ENCODE peak calls at places on chromosomes 11 and 22, in seven cellular contexts. B is H1, O is SK-N-SH, Y is HepG2, K is HCT116, G is GM12878, T is K562. Z is an unnamed sample.
A peak's percentile ranks its signal among the peaks of the same experiment; 100 is the strongest.

GRCh38 chr11:120127236-120127635 is 10.7 kb downstream of the TRIM29 start:
- DNase-seq in B (no peak), O (no peak), Y (no peak), K (no peak), G (no peak), T (no peak), Z (no peak)

GRCh38 chr11:43904737-43905515 is 24.3 kb downstream of the ALKBH3 start:
- DNase-seq in B (no peak), O (no peak), Y (no peak), K (no peak), G (no peak), T (no peak), Z (no peak)

GRCh38 chr11:45092901-45093760 is 53.3 kb upstream of the PRDM11 start:
- DNase-seq in B (no peak), O (no peak), Y (no peak), K (no peak), G (no peak), T (no peak), Z (no peak)

GRCh38 chr22:44919691-44920090 is 90.1 kb downstream of the PHF21B start:
- DNase-seq in B (no peak), O (no peak), Y (no peak), K (no peak), G (no peak), T (no peak), Z (no peak)

GRCh38 chr11:46603704-46604308 is 10.0 kb upstream of the AMBRA1 start:
- DNase-seq in B (no peak), O (no peak), Y (no peak), K (no peak), G (no peak), T (no peak), Z (no peak)

GRCh38 chr11:27357250-27357649 is 5.8 kb downstream of the CCDC34 start:
- DNase-seq in B (no peak), O (no peak), Y (no peak), K (no peak), G (no peak), T (no peak), Z (no peak)

GRCh38 chr11:116215471-116216113 is 557.2 kb downstream of the BUD13 start:
- DNase-seq in B (no peak), O (no peak), Y (no peak), K (no peak), G (no peak), T (no peak), Z (no peak)

GRCh38 chr22:25900880-25901279 is 158.9 kb downstream of the MYO18B start:
- DNase-seq in B (no peak), O (no peak), Y (no peak), K (no peak), G (no peak), T (peak; percentile 42), Z (no peak)

GRCh38 chr11:122668562-122669090 is 13.1 kb downstream of the UBASH3B start:
- DNase-seq in B (no peak), O (no peak), Y (no peak), K (peak; percentile 34), G (no peak), T (no peak), Z (no peak)

GRCh38 chr22:41725510-41726110 is 26.3 kb downstream of the MEI1 start:
- DNase-seq in B (no peak), O (no peak), Y (peak; percentile 20), K (no peak), G (no peak), T (peak; percentile 74), Z (no peak)

GRCh38 chr11:118277312-118277711 is 13.2 kb upstream of the MPZL2 start:
- DNase-seq in B (no peak), O (no peak), Y (peak; percentile 39), K (peak; percentile 44), G (no peak), T (no peak), Z (peak; percentile 81)

GRCh38 chr22:21025763-21026755 is 6.3 kb downstream of the SLC7A4 start:
- DNase-seq in B (no peak), O (no peak), Y (no peak), K (no peak), G (no peak), T (no peak), Z (no peak)

GRCh38 chr22:22195265-22196017 is 49.1 kb upstream of the VPREB1 start:
- DNase-seq in B (peak; percentile 64), O (peak; percentile 70), Y (peak; percentile 83), K (peak; percentile 81), G (peak; percentile 91), T (peak; percentile 99), Z (peak; percentile 85)

GRCh38 chr11:65493367-65494176 is 5.3 kb upstream of the MALAT1 start:
- DNase-seq in B (no peak), O (no peak), Y (peak; percentile 80), K (peak; percentile 94), G (no peak), T (peak; percentile 55), Z (peak; percentile 70)

GRCh38 chr22:36237462-36238347 is 1.6 kb downstream of the APOL2 start:
- DNase-seq in B (no peak), O (no peak), Y (no peak), K (no peak), G (no peak), T (no peak), Z (no peak)

GRCh38 chr11:95256204-95256819 is 25.3 kb upstream of the SESN3 start:
- DNase-seq in B (no peak), O (no peak), Y (no peak), K (no peak), G (no peak), T (no peak), Z (no peak)

GRCh38 chr11:8282621-8283509 is 19.2 kb upstream of the LMO1 start:
- DNase-seq in B (no peak), O (peak; percentile 73), Y (no peak), K (no peak), G (no peak), T (no peak), Z (no peak)

GRCh38 chr11:13040969-13041561 is 31.9 kb downstream of the RASSF10 start:
- DNase-seq in B (no peak), O (no peak), Y (no peak), K (no peak), G (no peak), T (no peak), Z (no peak)

GRCh38 chr11:58165504-58166106 is 23.3 kb upstream of the OR9Q2 start:
- DNase-seq in B (no peak), O (no peak), Y (peak; percentile 93), K (no peak), G (no peak), T (no peak), Z (no peak)

GRCh38 chr11:12331239-12331874 is 46.0 kb upstream of the PARVA start:
- DNase-seq in B (peak; percentile 53), O (peak; percentile 70), Y (peak; percentile 78), K (peak; percentile 72), G (peak; percentile 5), T (peak; percentile 58), Z (peak; percentile 21)

GRCh38 chr11:2666828-2667570 is 32.8 kb downstream of the KCNQ1OT1 start:
- DNase-seq in B (no peak), O (no peak), Y (no peak), K (no peak), G (no peak), T (no peak), Z (no peak)

GRCh38 chr22:48404004-48404403 is 1423.7 kb downstream of the BRD1 start:
- DNase-seq in B (no peak), O (no peak), Y (no peak), K (no peak), G (no peak), T (no peak), Z (no peak)

GRCh38 chr22:48405741-48406140 is 1421.9 kb downstream of the BRD1 start:
- DNase-seq in B (no peak), O (no peak), Y (no peak), K (no peak), G (no peak), T (no peak), Z (no peak)

GRCh38 chr22:48406161-48406560 is 1421.5 kb downstream of the BRD1 start:
- DNase-seq in B (no peak), O (no peak), Y (no peak), K (no peak), G (no peak), T (no peak), Z (no peak)

GRCh38 chr22:48403521-48403921 is 1424.2 kb downstream of the BRD1 start:
- DNase-seq in B (no peak), O (no peak), Y (no peak), K (no peak), G (no peak), T (no peak), Z (no peak)

GRCh38 chr22:48404801-48405447 is 1422.7 kb downstream of the BRD1 start:
- DNase-seq in B (no peak), O (no peak), Y (no peak), K (no peak), G (no peak), T (no peak), Z (no peak)
- TF ChIP-seq JUND in B (no peak), O (no peak), Y (no peak), K (no peak), G (no peak), T (no peak), Z (no peak)

GRCh38 chr11:536841-537621 is at the start of gene LRRC56:
- DNase-seq in B (no peak), O (no peak), Y (peak; percentile 81), K (peak; percentile 84), G (peak; percentile 79), T (peak; percentile 95), Z (peak; percentile 92)
- TF ChIP-seq JUND in B (no peak), O (no peak), Y (no peak), K (no peak), G (no peak), T (no peak), Z (no peak)

DNA sequence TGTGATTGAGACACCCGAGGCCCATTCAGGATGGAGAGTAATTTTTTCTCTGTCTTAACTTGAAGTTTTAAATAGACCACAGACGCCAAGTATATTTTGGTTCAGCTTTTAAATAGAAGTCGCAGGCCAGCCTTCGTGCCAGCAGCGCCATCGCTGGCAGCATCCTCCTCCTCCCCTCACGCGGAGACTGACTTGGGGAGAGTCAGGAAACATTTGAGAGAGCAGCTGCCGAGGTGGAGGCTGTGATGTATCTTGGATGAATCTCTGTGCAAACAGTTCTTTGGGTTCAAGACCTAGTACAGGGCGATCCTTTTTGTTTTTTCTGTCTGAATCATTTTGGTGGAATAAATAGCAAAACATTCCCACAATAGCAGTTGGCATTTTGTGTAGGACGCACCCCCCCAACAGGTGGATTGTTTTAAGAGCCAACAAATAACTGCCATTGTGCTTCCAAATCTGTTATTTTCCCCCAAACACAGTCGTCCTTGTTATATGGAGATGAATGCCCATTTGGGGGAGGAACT is 920 bp upstream of the DMC1 start:
- DNase-seq in B (no peak), O (peak; percentile 26), Y (no peak), K (peak; percentile 7), G (no peak), T (no peak), Z (no peak)
- TF ChIP-seq JUND in B (no peak), O (no peak), Y (no peak), K (no peak), G (no peak), T (no peak), Z (no peak)

GRCh38 chr11:133239530-133239929 is 292.8 kb downstream of the OPCML start:
- DNase-seq in B (no peak), O (no peak), Y (no peak), K (no peak), G (no peak), T (no peak), Z (no peak)

GRCh38 chr11:133238455-133238854 is 293.8 kb downstream of the OPCML start:
- DNase-seq in B (no peak), O (no peak), Y (no peak), K (no peak), G (no peak), T (no peak), Z (no peak)

GRCh38 chr11:133230446-133230845 is 301.9 kb downstream of the OPCML start:
- DNase-seq in B (no peak), O (no peak), Y (no peak), K (no peak), G (no peak), T (no peak), Z (no peak)

GRCh38 chr11:133234883-133235282 is 297.4 kb downstream of the OPCML start:
- DNase-seq in B (no peak), O (peak; percentile 50), Y (no peak), K (no peak), G (no peak), T (no peak), Z (no peak)
- TF ChIP-seq JUND in B (no peak), O (no peak), Y (no peak), K (no peak), G (no peak), T (no peak), Z (no peak)

Z was measured in T47D.